ENCODE peak calls at places on chromosomes 6 and 20, in four cellular contexts. R is CD8-positive, alpha-beta memory T cell; W is lower lobe of right lung; U is adrenal gland. M is an unnamed sample. For H3K4me1, H3K9me3 and H3K36me3, the result is how much of the 10 kb centered on the place peaks cover.

GRCh38 chr6:34275128-34275804 is 26.5 kb upstream of the SMIM29 start:
- DNase-seq in R (no peak), W (no peak), U (no peak), M (no peak)

GRCh38 chr6:111105578-111105977 is 18.3 kb downstream of the SLC16A10 start:
- DNase-seq in R (no peak), W (peak), U (peak), M (no peak)

GRCh38 chr6:80622641-80623040 is 516.2 kb downstream of the BCKDHB start:
- DNase-seq in R (no peak), W (peak), U (no peak), M (no peak)

GRCh38 chr6:127026247-127026646 is 92.2 kb upstream of the RSPO3 start:
- DNase-seq in R (no peak), W (no peak), U (no peak), M (no peak)

GRCh38 chr6:7727150-7727950 is 1.5 kb downstream of the BMP6 start:
- DNase-seq in R (no peak), W (no peak), U (no peak), M (no peak)

GRCh38 chr6:112015725-112016124 is 38.2 kb upstream of the CCN6 start:
- DNase-seq in R (no peak), W (no peak), U (no peak), M (no peak)

GRCh38 chr6:17035257-17035757 is 66.5 kb upstream of the STMND1 start:
- DNase-seq in R (no peak), W (no peak), U (no peak), M (no peak)

GRCh38 chr20:49627329-49627761 is 59.4 kb upstream of the PTGIS start:
- DNase-seq in R (no peak), W (peak), U (no peak), M (no peak)

GRCh38 chr6:87925373-87926060 is 122.1 kb upstream of the SPACA1 start:
- DNase-seq in R (no peak), W (no peak), U (no peak), M (no peak)

GRCh38 chr6:51814418-51814817 is 273.0 kb downstream of the PKHD1 start:
- DNase-seq in R (no peak), W (no peak), U (no peak), M (no peak)

GRCh38 chr6:158152659-158153058 is 15.4 kb downstream of the SERAC1 start:
- DNase-seq in R (no peak), W (no peak), U (no peak), M (no peak)

GRCh38 chr6:111122458-111123286 is 35.4 kb downstream of the SLC16A10 start:
- DNase-seq in R (no peak), W (no peak), U (no peak), M (no peak)

GRCh38 chr6:134216304-134217029 is 101.4 kb downstream of the SGK1 start:
- DNase-seq in R (no peak), W (no peak), U (no peak), M (no peak)

GRCh38 chr20:45336530-45337366 is 11.5 kb downstream of the SDC4 start:
- DNase-seq in R (no peak), W (no peak), U (peak), M (no peak)

GRCh38 chr6:4776493-4776966 is 326 bp downstream of the CDYL start:
- DNase-seq in R (peak), W (peak), U (peak), M (no peak)

GRCh38 chr20:10271470-10272219 is 53.0 kb downstream of the SNAP25 start:
- DNase-seq in R (no peak), W (no peak), U (no peak), M (no peak)

GRCh38 chr20:50436696-50437095 is 73.5 kb upstream of the PTPN1 start:
- DNase-seq in R (no peak), W (no peak), U (no peak), M (no peak)

GRCh38 chr20:60137657-60138245 is 179.5 kb downstream of the CDH26 start:
- DNase-seq in R (no peak), W (no peak), U (no peak), M (no peak)

GRCh38 chr20:51528263-51529026 is 14.1 kb downstream of the NFATC2 start:
- DNase-seq in R (peak), W (no peak), U (no peak), M (peak)

GRCh38 chr20:34365765-34366213 is 2.7 kb downstream of the ITCH start:
- DNase-seq in R (no peak), W (no peak), U (no peak), M (no peak)
- H3K4me1 ChIP-seq in R (half or more), W (half or more), U (half or more), M (half or more)

DNA sequence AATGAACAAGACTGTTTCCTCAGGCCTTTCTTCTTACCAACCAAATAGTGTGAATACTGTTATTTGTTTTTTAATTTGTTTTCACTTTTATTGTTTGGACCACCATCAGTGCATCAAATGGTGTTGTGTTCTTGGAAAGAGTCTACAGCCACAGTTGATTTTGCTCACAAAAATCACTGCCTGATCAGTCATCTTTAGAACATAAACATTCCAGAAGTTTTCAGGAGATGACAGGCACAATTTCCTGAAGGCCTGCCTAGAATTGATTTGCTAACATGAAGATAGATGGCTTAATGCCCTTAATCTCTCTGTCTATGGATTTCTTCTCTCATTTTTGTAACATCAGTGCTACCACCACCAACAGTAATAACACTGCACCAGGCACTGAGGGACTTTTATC is 13.5 kb downstream of the IL22RA2 start:
- DNase-seq in R (no peak), W (no peak), U (no peak), M (no peak)
- H3K9me3 ChIP-seq in R (under half), W (under half), U (under half), M (under half)

DNA sequence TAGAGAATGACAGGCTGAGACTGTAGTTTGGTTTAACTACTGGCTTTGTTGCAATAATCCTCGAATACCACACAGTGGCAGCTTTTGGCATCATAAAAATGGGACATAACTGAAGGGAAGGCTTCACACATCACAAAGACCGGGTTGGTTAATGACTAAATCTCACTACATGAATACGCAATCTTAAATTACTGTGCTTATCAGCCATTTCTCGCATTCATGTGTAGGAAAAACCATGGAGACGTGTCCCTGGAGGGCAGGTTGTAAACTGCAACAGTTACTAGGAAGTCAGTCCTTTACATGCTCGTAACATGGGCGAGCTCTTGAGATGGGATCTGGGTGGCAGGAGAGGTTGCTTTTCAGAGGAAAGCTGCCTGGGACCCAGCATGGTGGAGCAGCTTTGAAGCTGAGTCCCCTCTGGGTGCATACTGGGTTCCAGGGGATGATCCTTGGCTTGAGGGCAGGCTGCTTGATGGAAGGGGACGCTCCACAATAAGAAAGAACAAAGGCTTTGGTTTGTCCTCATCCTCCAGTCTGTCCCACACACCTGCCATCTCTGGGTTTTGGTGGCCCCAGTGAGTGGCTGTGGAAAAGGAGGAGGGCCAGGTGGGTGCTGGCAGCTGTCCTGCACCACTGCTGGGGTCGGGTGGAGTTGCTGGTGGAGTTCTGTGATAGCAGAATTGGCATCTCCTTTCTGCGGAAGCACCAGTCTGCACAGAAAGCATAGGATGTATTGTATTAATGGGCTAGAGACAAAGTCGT is 2.1 kb downstream of the RPS21 start:
- DNase-seq in R (no peak), W (no peak), U (no peak), M (no peak)
- H3K36me3 ChIP-seq in R (under half), W (under half), U (under half), M (under half)

GRCh38 chr6:170152111-170152926 is 138.6 kb downstream of the DLL1 start:
- DNase-seq in R (no peak), W (peak), U (peak), M (no peak)
- H3K4me1 ChIP-seq in R (under half), W (under half), U (under half), M (under half)

DNA sequence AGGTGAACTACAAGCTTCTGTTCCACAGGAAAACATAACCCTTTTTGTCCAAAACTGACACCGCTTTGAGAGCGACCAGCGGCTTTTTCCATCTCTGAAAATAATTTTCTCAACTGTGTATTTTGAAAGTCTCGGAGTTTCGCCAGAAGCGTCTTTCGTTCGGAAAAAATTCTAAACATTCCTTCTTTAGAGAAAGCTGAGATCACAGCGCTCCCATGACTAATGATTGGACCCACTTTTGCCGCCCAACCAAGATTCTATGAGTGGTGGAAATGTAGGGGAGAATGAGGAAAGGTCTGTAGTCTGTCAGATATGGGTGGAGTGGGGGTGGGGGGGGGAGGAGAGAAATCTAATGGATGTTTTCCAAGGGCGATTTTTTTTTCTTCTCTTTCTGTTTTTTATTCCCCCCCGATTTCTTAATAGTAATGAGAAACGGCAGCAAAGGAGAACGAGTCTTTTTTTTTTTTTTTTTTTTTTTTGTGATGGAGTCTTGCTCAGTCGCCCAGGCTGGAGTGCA is 189.3 kb downstream of the TRIM27 start:
- DNase-seq in R (no peak), W (no peak), U (no peak), M (no peak)
- H3K9me3 ChIP-seq in R (under half), W (under half), U (under half), M (under half)

DNA sequence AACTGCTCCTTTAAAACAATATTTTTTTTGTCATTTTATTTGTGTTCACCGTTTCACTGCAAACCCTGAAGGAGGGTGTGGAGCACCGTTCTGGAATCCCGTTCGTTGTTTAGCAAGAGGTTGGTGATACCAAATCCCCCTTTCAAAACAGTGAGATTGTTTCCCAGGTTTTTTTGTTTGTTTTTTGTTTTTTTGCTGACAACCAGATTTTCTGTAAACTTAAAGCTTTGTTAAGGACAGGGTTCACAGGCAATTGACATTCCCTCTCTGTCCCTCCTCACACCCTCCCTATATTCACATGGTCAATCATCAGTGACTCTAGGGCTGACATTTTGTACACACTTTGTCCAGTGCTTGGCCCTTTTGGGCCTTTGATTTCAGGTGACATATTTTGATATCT is 21.0 kb upstream of the MROH8 start:
- DNase-seq in R (no peak), W (no peak), U (no peak), M (no peak)
- H3K36me3 ChIP-seq in R (under half), W (half or more), U (under half), M (half or more)

GRCh38 chr20:17616480-17617211 is 46.8 kb downstream of the DSTN start:
- DNase-seq in R (no peak), W (peak), U (no peak), M (no peak)
- H3K4me1 ChIP-seq in R (under half), W (under half), U (under half), M (under half)

DNA sequence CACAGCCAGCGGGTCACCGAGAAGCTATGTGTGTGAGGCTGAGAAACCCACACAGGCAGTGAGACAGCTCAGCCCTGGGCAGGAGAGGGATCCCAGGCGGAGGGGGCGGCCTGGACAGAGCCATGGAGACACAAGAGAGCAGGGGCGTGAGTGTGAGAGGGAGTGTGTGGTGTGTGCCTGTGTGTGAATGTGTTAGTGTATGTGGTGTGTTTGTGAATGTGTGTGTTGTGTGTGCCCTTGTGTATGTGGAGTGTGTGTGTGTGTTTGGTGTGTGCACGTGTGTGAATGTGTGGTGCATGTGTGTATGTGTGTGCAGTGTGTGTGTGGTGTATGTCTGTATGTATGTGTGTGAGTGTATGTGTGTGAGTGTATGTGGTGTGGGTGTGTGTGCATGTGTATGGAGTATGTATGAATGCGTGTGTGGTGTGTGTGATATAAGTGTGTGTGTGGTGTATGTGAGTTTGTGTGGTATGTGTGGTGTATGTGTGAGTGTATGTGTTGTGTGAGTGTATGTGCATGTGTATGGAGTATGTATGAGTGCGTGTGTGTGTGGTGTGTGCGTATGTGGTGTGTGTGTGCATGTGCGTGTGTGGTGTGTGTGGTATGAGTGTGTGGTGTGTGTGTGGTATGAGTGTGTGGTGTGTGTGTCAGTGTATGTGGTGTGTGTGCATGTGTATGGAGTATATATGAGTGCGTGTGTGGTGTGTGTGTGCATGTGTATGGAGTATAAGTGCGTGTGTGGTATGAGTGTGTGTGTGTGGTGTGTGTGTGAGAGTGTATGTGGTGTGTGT is 175.3 kb upstream of the AFDN start:
- DNase-seq in R (no peak), W (no peak), U (no peak), M (no peak)
- H3K9me3 ChIP-seq in R (under half), W (under half), U (under half), M (under half)

GRCh38 chr6:36977470-36977941 is 8.5 kb downstream of the MTCH1 start:
- DNase-seq in R (no peak), W (no peak), U (no peak), M (no peak)

GRCh38 chr6:36976005-36976261 is 10.1 kb downstream of the MTCH1 start:
- DNase-seq in R (no peak), W (no peak), U (no peak), M (no peak)

GRCh38 chr6:36975231-36976004 is 10.6 kb downstream of the MTCH1 start:
- DNase-seq in R (no peak), W (no peak), U (no peak), M (no peak)

GRCh38 chr6:36976509-36976908 is 9.5 kb downstream of the MTCH1 start:
- DNase-seq in R (no peak), W (no peak), U (no peak), M (no peak)

DNA sequence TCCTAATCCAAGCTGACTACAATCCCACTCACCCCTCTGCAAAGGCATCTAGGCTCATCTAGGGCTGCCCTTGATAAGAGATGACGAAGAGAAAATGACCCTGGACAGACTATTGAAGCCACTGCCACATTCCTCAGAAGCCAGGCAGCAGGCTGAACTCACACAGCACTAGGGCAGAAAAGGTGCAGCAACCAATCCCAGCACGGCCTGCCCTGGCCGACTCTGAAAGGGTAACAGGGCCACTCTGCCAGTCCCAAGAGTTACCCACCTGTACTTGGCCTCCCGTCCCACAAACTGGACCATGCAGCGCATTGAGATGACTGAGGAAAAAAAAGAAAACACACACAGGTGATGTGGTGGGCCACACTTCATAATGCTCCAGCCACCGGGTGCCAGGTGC is 9.1 kb downstream of the MTCH1 start:
- DNase-seq in R (no peak), W (no peak), U (peak), M (no peak)
- H3K36me3 ChIP-seq in R (half or more), W (half or more), U (under half), M (half or more)

GRCh38 chr6:30743099-30744053 is 889 bp upstream of the FLOT1 start:
- DNase-seq in R (peak), W (peak), U (no peak), M (no peak)
- H3K4me1 ChIP-seq in R (under half), W (half or more), U (half or more), M (under half)